ENCODE peak calls at places on chromosomes 12 and 14, in seven cellular contexts. One of them, this sample, is unnamed.

GRCh38 chr12:3820122-3820521 is 53.1 kb downstream of the PARP11 start:
- DNase-seq in MM.1S: no peak
- DNase-seq in psoas muscle: no peak
- DNase-seq in foreskin fibroblast: no peak
- DNase-seq in GM10248: no peak
- DNase-seq in colonic mucosa: no peak
- DNase-seq in activated CD8-positive, alpha-beta T cell treated with anti-CD3 and anti-CD28 coated beads for 36 hours: no peak
- DNase-seq in this sample: no peak

GRCh38 chr14:61601923-61602732 is 93.2 kb upstream of the HIF1A start:
- DNase-seq in MM.1S: no peak
- DNase-seq in psoas muscle: no peak
- DNase-seq in foreskin fibroblast: no peak
- DNase-seq in GM10248: no peak
- DNase-seq in colonic mucosa: no peak
- DNase-seq in activated CD8-positive, alpha-beta T cell treated with anti-CD3 and anti-CD28 coated beads for 36 hours: no peak
- DNase-seq in this sample: no peak

GRCh38 chr14:19974844-19975243 is 547 bp upstream of the OR4K15 start:
- DNase-seq in MM.1S: no peak
- DNase-seq in psoas muscle: no peak
- DNase-seq in foreskin fibroblast: no peak
- DNase-seq in GM10248: no peak
- DNase-seq in colonic mucosa: no peak
- DNase-seq in activated CD8-positive, alpha-beta T cell treated with anti-CD3 and anti-CD28 coated beads for 36 hours: peak; percentile 33
- DNase-seq in this sample: no peak

GRCh38 chr12:70002097-70002911 is 177.3 kb downstream of the MYRFL start:
- DNase-seq in MM.1S: no peak
- DNase-seq in psoas muscle: no peak
- DNase-seq in foreskin fibroblast: no peak
- DNase-seq in GM10248: no peak
- DNase-seq in colonic mucosa: no peak
- DNase-seq in activated CD8-positive, alpha-beta T cell treated with anti-CD3 and anti-CD28 coated beads for 36 hours: no peak
- DNase-seq in this sample: no peak

GRCh38 chr12:62799766-62800406 is 135.1 kb downstream of the PPM1H start:
- DNase-seq in MM.1S: no peak
- DNase-seq in psoas muscle: no peak
- DNase-seq in foreskin fibroblast: no peak
- DNase-seq in GM10248: peak; percentile 32
- DNase-seq in colonic mucosa: no peak
- DNase-seq in activated CD8-positive, alpha-beta T cell treated with anti-CD3 and anti-CD28 coated beads for 36 hours: no peak
- DNase-seq in this sample: no peak

GRCh38 chr12:79737875-79738718 is 47.3 kb upstream of the PAWR start:
- DNase-seq in MM.1S: peak; percentile 65
- DNase-seq in psoas muscle: no peak
- DNase-seq in foreskin fibroblast: peak; percentile 34
- DNase-seq in GM10248: peak; percentile 54
- DNase-seq in colonic mucosa: peak; percentile 60
- DNase-seq in activated CD8-positive, alpha-beta T cell treated with anti-CD3 and anti-CD28 coated beads for 36 hours: peak; percentile 56
- DNase-seq in this sample: no peak

GRCh38 chr12:112418596-112419268 is at the start of gene PTPN11:
- DNase-seq in MM.1S: peak; percentile 67
- DNase-seq in psoas muscle: peak; percentile 91
- DNase-seq in foreskin fibroblast: peak; percentile 77
- DNase-seq in GM10248: peak; percentile 90
- DNase-seq in colonic mucosa: peak; percentile 92
- DNase-seq in activated CD8-positive, alpha-beta T cell treated with anti-CD3 and anti-CD28 coated beads for 36 hours: peak; percentile 89
- DNase-seq in this sample: peak; percentile 82

GRCh38 chr14:82642425-82642824 is 1108.8 kb upstream of the SEL1L start:
- DNase-seq in MM.1S: no peak
- DNase-seq in psoas muscle: no peak
- DNase-seq in foreskin fibroblast: no peak
- DNase-seq in GM10248: peak; percentile 18
- DNase-seq in colonic mucosa: peak; percentile 45
- DNase-seq in activated CD8-positive, alpha-beta T cell treated with anti-CD3 and anti-CD28 coated beads for 36 hours: no peak
- DNase-seq in this sample: peak; percentile 51

GRCh38 chr14:22285991-22286390 is 303.0 kb downstream of the DAD1 start:
- DNase-seq in MM.1S: no peak
- DNase-seq in psoas muscle: no peak
- DNase-seq in foreskin fibroblast: no peak
- DNase-seq in GM10248: no peak
- DNase-seq in colonic mucosa: no peak
- DNase-seq in activated CD8-positive, alpha-beta T cell treated with anti-CD3 and anti-CD28 coated beads for 36 hours: no peak
- DNase-seq in this sample: no peak

GRCh38 chr14:104130974-104131651 is 7.3 kb upstream of the KIF26A start:
- DNase-seq in MM.1S: peak; percentile 17
- DNase-seq in psoas muscle: peak; percentile 18
- DNase-seq in foreskin fibroblast: no peak
- DNase-seq in GM10248: peak; percentile 64
- DNase-seq in colonic mucosa: peak; percentile 69
- DNase-seq in activated CD8-positive, alpha-beta T cell treated with anti-CD3 and anti-CD28 coated beads for 36 hours: peak; percentile 29
- DNase-seq in this sample: no peak

GRCh38 chr14:33925209-33925608 is 25.7 kb downstream of the EGLN3 start:
- DNase-seq in MM.1S: no peak
- DNase-seq in psoas muscle: no peak
- DNase-seq in foreskin fibroblast: no peak
- DNase-seq in GM10248: no peak
- DNase-seq in colonic mucosa: no peak
- DNase-seq in activated CD8-positive, alpha-beta T cell treated with anti-CD3 and anti-CD28 coated beads for 36 hours: no peak
- DNase-seq in this sample: no peak

GRCh38 chr12:122508163-122508562 is 7.4 kb upstream of the ZCCHC8 start:
- DNase-seq in MM.1S: no peak
- DNase-seq in psoas muscle: no peak
- DNase-seq in foreskin fibroblast: no peak
- DNase-seq in GM10248: no peak
- DNase-seq in colonic mucosa: no peak
- DNase-seq in activated CD8-positive, alpha-beta T cell treated with anti-CD3 and anti-CD28 coated beads for 36 hours: no peak
- DNase-seq in this sample: no peak

GRCh38 chr14:92584856-92585255 is 71.3 kb downstream of the RIN3 start:
- DNase-seq in MM.1S: no peak
- DNase-seq in psoas muscle: no peak
- DNase-seq in foreskin fibroblast: no peak
- DNase-seq in GM10248: no peak
- DNase-seq in colonic mucosa: no peak
- DNase-seq in activated CD8-positive, alpha-beta T cell treated with anti-CD3 and anti-CD28 coated beads for 36 hours: no peak
- DNase-seq in this sample: no peak

GRCh38 chr12:48979602-48980388 is 1.7 kb downstream of the WNT1 start:
- DNase-seq in MM.1S: no peak
- DNase-seq in psoas muscle: peak; percentile 50
- DNase-seq in foreskin fibroblast: no peak
- DNase-seq in GM10248: peak; percentile 55
- DNase-seq in colonic mucosa: no peak
- DNase-seq in activated CD8-positive, alpha-beta T cell treated with anti-CD3 and anti-CD28 coated beads for 36 hours: peak; percentile 60
- DNase-seq in this sample: no peak

GRCh38 chr12:66694666-66695065 is 15.8 kb upstream of the GRIP1 start:
- DNase-seq in MM.1S: no peak
- DNase-seq in psoas muscle: no peak
- DNase-seq in foreskin fibroblast: no peak
- DNase-seq in GM10248: no peak
- DNase-seq in colonic mucosa: no peak
- DNase-seq in activated CD8-positive, alpha-beta T cell treated with anti-CD3 and anti-CD28 coated beads for 36 hours: no peak
- DNase-seq in this sample: no peak

GRCh38 chr14:31881531-31882310 is 195.4 kb upstream of the ARHGAP5 start:
- DNase-seq in MM.1S: no peak
- DNase-seq in psoas muscle: no peak
- DNase-seq in foreskin fibroblast: peak; percentile 31
- DNase-seq in GM10248: no peak
- DNase-seq in colonic mucosa: no peak
- DNase-seq in activated CD8-positive, alpha-beta T cell treated with anti-CD3 and anti-CD28 coated beads for 36 hours: no peak
- DNase-seq in this sample: no peak

GRCh38 chr12:89082354-89082753 is 269.9 kb downstream of the DUSP6 start:
- DNase-seq in MM.1S: no peak
- DNase-seq in psoas muscle: no peak
- DNase-seq in foreskin fibroblast: no peak
- DNase-seq in GM10248: no peak
- DNase-seq in colonic mucosa: no peak
- DNase-seq in activated CD8-positive, alpha-beta T cell treated with anti-CD3 and anti-CD28 coated beads for 36 hours: no peak
- DNase-seq in this sample: no peak

GRCh38 chr12:50527086-50527726 is 22.4 kb downstream of the DIP2B start:
- DNase-seq in MM.1S: no peak
- DNase-seq in psoas muscle: no peak
- DNase-seq in foreskin fibroblast: no peak
- DNase-seq in GM10248: no peak
- DNase-seq in colonic mucosa: no peak
- DNase-seq in activated CD8-positive, alpha-beta T cell treated with anti-CD3 and anti-CD28 coated beads for 36 hours: no peak
- DNase-seq in this sample: no peak

GRCh38 chr12:11922361-11922760 is 148.4 kb upstream of the BCL2L14 start:
- DNase-seq in MM.1S: no peak
- DNase-seq in psoas muscle: no peak
- DNase-seq in foreskin fibroblast: no peak
- DNase-seq in GM10248: no peak
- DNase-seq in colonic mucosa: no peak
- DNase-seq in activated CD8-positive, alpha-beta T cell treated with anti-CD3 and anti-CD28 coated beads for 36 hours: no peak
- DNase-seq in this sample: no peak

GRCh38 chr12:47808574-47809380 is 10.9 kb downstream of the HDAC7 start:
- DNase-seq in MM.1S: peak; percentile 76
- DNase-seq in psoas muscle: no peak
- DNase-seq in foreskin fibroblast: peak; percentile 51
- DNase-seq in GM10248: no peak
- DNase-seq in colonic mucosa: no peak
- DNase-seq in activated CD8-positive, alpha-beta T cell treated with anti-CD3 and anti-CD28 coated beads for 36 hours: peak; percentile 85
- DNase-seq in this sample: no peak

GRCh38 chr14:84575681-84576080 is 954.3 kb upstream of the FLRT2 start:
- DNase-seq in MM.1S: no peak
- DNase-seq in psoas muscle: no peak
- DNase-seq in foreskin fibroblast: no peak
- DNase-seq in GM10248: no peak
- DNase-seq in colonic mucosa: no peak
- DNase-seq in activated CD8-positive, alpha-beta T cell treated with anti-CD3 and anti-CD28 coated beads for 36 hours: no peak
- DNase-seq in this sample: no peak

GRCh38 chr14:76472199-76472723 is 96.3 kb downstream of the ESRRB start:
- DNase-seq in MM.1S: no peak
- DNase-seq in psoas muscle: no peak
- DNase-seq in foreskin fibroblast: no peak
- DNase-seq in GM10248: no peak
- DNase-seq in colonic mucosa: no peak
- DNase-seq in activated CD8-positive, alpha-beta T cell treated with anti-CD3 and anti-CD28 coated beads for 36 hours: no peak
- DNase-seq in this sample: no peak

GRCh38 chr14:76467843-76468242 is 91.9 kb downstream of the ESRRB start:
- DNase-seq in MM.1S: no peak
- DNase-seq in psoas muscle: no peak
- DNase-seq in foreskin fibroblast: no peak
- DNase-seq in GM10248: no peak
- DNase-seq in colonic mucosa: no peak
- DNase-seq in activated CD8-positive, alpha-beta T cell treated with anti-CD3 and anti-CD28 coated beads for 36 hours: no peak
- DNase-seq in this sample: no peak

GRCh38 chr14:76473381-76474263 is 97.7 kb downstream of the ESRRB start:
- DNase-seq in MM.1S: no peak
- DNase-seq in psoas muscle: peak; percentile 31
- DNase-seq in foreskin fibroblast: no peak
- DNase-seq in GM10248: no peak
- DNase-seq in colonic mucosa: no peak
- DNase-seq in activated CD8-positive, alpha-beta T cell treated with anti-CD3 and anti-CD28 coated beads for 36 hours: no peak
- DNase-seq in this sample: no peak
- TF ChIP-seq CTCF in MM.1S: no peak
- TF ChIP-seq CTCF in psoas muscle: peak; percentile 8
- TF ChIP-seq CTCF in foreskin fibroblast: no peak
- TF ChIP-seq CTCF in GM10248: no peak
- TF ChIP-seq CTCF in colonic mucosa: no peak
- TF ChIP-seq CTCF in activated CD8-positive, alpha-beta T cell treated with anti-CD3 and anti-CD28 coated beads for 36 hours: no peak
- TF ChIP-seq CTCF in this sample: peak; percentile 35

DNA sequence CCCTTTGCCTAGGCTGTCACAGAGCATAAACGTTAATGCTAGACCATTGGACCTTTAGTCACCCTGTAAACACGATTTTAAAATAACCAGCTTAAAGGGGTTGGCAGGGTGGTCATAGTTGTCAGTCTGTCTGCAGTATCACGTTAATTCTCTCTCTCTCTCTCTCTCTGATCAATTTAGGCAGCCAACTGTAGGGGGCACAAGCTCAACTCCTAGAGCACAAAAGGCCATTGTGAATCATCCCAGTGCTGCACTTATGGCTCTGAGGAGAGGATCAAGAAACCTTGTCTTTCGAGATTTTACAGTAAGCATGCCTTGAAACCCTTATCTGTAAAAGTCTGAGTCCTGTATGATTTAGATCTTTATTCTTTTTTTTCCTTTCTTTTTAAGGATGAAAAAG is 97.1 kb downstream of the SCAF11 start:
- DNase-seq in MM.1S: no peak
- DNase-seq in psoas muscle: no peak
- DNase-seq in foreskin fibroblast: no peak
- DNase-seq in GM10248: no peak
- DNase-seq in colonic mucosa: no peak
- DNase-seq in activated CD8-positive, alpha-beta T cell treated with anti-CD3 and anti-CD28 coated beads for 36 hours: peak; percentile 11
- DNase-seq in this sample: no peak
- TF ChIP-seq CTCF in MM.1S: peak; percentile 8
- TF ChIP-seq CTCF in psoas muscle: no peak
- TF ChIP-seq CTCF in foreskin fibroblast: peak; percentile 11
- TF ChIP-seq CTCF in GM10248: no peak
- TF ChIP-seq CTCF in colonic mucosa: no peak
- TF ChIP-seq CTCF in activated CD8-positive, alpha-beta T cell treated with anti-CD3 and anti-CD28 coated beads for 36 hours: no peak
- TF ChIP-seq CTCF in this sample: peak; percentile 17

GRCh38 chr14:100076133-100076532 is 10.9 kb downstream of the EVL start:
- DNase-seq in MM.1S: no peak
- DNase-seq in psoas muscle: peak; percentile 32
- DNase-seq in foreskin fibroblast: peak; percentile 20
- DNase-seq in GM10248: peak; percentile 51
- DNase-seq in colonic mucosa: no peak
- DNase-seq in activated CD8-positive, alpha-beta T cell treated with anti-CD3 and anti-CD28 coated beads for 36 hours: peak; percentile 77
- DNase-seq in this sample: no peak
- TF ChIP-seq CTCF in MM.1S: peak; percentile 10
- TF ChIP-seq CTCF in psoas muscle: no peak
- TF ChIP-seq CTCF in foreskin fibroblast: peak; percentile 42
- TF ChIP-seq CTCF in GM10248: peak; percentile 37
- TF ChIP-seq CTCF in colonic mucosa: no peak
- TF ChIP-seq CTCF in activated CD8-positive, alpha-beta T cell treated with anti-CD3 and anti-CD28 coated beads for 36 hours: peak; percentile 70
- TF ChIP-seq CTCF in this sample: no peak

DNA sequence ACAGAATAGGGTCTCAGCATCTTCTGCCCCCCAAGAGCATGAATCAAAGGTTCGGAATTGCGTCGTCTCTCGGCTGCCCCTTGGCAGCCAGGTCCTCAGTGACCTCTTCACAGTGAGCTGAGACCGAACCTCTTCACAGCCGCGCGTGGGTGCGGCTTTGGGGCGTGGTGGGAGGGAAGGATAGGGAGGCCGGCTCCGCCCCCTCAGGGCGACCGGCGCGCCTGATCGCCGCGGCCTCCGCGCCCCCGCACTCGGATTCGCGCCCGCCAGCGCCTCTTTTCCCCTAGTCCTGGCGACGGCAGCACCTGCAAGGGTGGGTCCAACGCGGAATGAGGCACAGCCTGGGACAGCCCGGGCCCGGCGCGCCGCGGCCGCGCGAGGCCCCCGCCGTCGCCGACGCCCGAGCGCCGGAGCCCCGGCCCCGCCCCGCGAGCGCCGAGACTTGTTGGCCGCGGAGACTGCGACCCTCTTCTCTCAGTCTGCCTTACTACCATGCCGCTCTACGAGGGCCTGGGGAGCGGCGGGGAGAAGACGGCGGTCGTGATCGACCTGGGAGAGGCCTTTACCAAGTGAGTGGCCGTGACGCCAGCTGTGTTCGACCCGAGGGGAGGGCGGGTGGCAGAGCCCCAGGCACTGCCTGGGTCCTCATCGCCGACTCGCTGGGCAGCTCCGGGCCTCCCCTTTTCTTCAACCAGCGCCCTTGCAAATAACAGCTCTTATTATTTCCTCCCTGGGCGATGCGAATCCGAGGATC is at the start of gene ACTR10:
- DNase-seq in MM.1S: peak; percentile 71
- DNase-seq in psoas muscle: peak; percentile 90
- DNase-seq in foreskin fibroblast: peak; percentile 68
- DNase-seq in GM10248: peak; percentile 90
- DNase-seq in colonic mucosa: peak; percentile 92
- DNase-seq in activated CD8-positive, alpha-beta T cell treated with anti-CD3 and anti-CD28 coated beads for 36 hours: peak; percentile 93
- DNase-seq in this sample: peak; percentile 77
- TF ChIP-seq CTCF in MM.1S: no peak
- TF ChIP-seq CTCF in psoas muscle: no peak
- TF ChIP-seq CTCF in foreskin fibroblast: no peak
- TF ChIP-seq CTCF in GM10248: no peak
- TF ChIP-seq CTCF in colonic mucosa: no peak
- TF ChIP-seq CTCF in activated CD8-positive, alpha-beta T cell treated with anti-CD3 and anti-CD28 coated beads for 36 hours: no peak
- TF ChIP-seq CTCF in this sample: no peak

This sample was measured in progenitor cell of endocrine pancreas.